ENCODE peak calls at places on chromosomes 16 and 17, in nine cellular contexts. L is T-helper 2 cell, R is GDM1, M is SHP77, Q is GM03348, H is H54, N is RCC 7860, S is T-helper 1 cell, W is NCI-H1436. E is an unnamed sample.

GRCh38 chr16:19783363-19783762 is 65.3 kb downstream of the IQCK start:
- DNase-seq in L (no peak), R (no peak), M (no peak), Q (no peak), H (no peak), N (no peak), S (no peak), W (no peak), E (no peak)

GRCh38 chr17:59547131-59547915 is 18.1 kb upstream of the DHX40 start:
- DNase-seq in L (no peak), R (no peak), M (no peak), Q (no peak), H (no peak), N (no peak), S (no peak), W (peak), E (no peak)

GRCh38 chr17:80601146-80601545 is 56.5 kb downstream of the RPTOR start:
- DNase-seq in L (no peak), R (no peak), M (no peak), Q (no peak), H (no peak), N (no peak), S (no peak), W (no peak), E (no peak)

GRCh38 chr17:71632328-71632727 is 488.5 kb upstream of the SOX9 start:
- DNase-seq in L (no peak), R (no peak), M (no peak), Q (no peak), H (no peak), N (peak), S (no peak), W (peak), E (peak)

GRCh38 chr17:82077617-82078358 is 12.2 kb upstream of the DUS1L start:
- DNase-seq in L (no peak), R (no peak), M (no peak), Q (no peak), H (no peak), N (no peak), S (no peak), W (no peak), E (no peak)

GRCh38 chr17:1110844-1111598 is 68.8 kb downstream of the ABR start:
- DNase-seq in L (no peak), R (peak), M (peak), Q (peak), H (peak), N (peak), S (no peak), W (no peak), E (peak)

GRCh38 chr17:42659079-42659931 is at the start of gene TUBG2:
- DNase-seq in L (peak), R (peak), M (peak), Q (peak), H (peak), N (peak), S (peak), W (peak), E (peak)

GRCh38 chr16:84482951-84483881 is 21.2 kb downstream of the MEAK7 start:
- DNase-seq in L (no peak), R (no peak), M (no peak), Q (no peak), H (no peak), N (no peak), S (no peak), W (no peak), E (no peak)

GRCh38 chr17:61221181-61221580 is 178.5 kb upstream of the TBX2 start:
- DNase-seq in L (no peak), R (peak), M (no peak), Q (no peak), H (no peak), N (no peak), S (no peak), W (no peak), E (no peak)

GRCh38 chr17:30352247-30352814 is 18.5 kb upstream of the TMIGD1 start:
- DNase-seq in L (no peak), R (no peak), M (no peak), Q (no peak), H (no peak), N (peak), S (no peak), W (no peak), E (no peak)

GRCh38 chr16:53872248-53873221 is 168.6 kb downstream of the FTO start:
- DNase-seq in L (no peak), R (no peak), M (no peak), Q (peak), H (no peak), N (peak), S (no peak), W (no peak), E (no peak)

GRCh38 chr16:4746991-4747574 is 12.7 kb downstream of the DNAAF8 start:
- DNase-seq in L (no peak), R (no peak), M (no peak), Q (peak), H (no peak), N (no peak), S (no peak), W (no peak), E (peak)

GRCh38 chr16:84177740-84178070 is 9.2 kb downstream of the TAF1C start:
- DNase-seq in L (no peak), R (no peak), M (no peak), Q (peak), H (no peak), N (peak), S (no peak), W (no peak), E (no peak)

GRCh38 chr17:17081304-17081940 is 39.2 kb downstream of the MPRIP start:
- DNase-seq in L (no peak), R (no peak), M (no peak), Q (no peak), H (no peak), N (no peak), S (no peak), W (no peak), E (no peak)

GRCh38 chr17:57256708-57257112 is 387 bp downstream of the MSI2 start:
- DNase-seq in L (peak), R (no peak), M (no peak), Q (peak), H (peak), N (no peak), S (peak), W (peak), E (peak)

GRCh38 chr17:7147772-7148171 is 31.4 kb downstream of the ASGR1 start:
- DNase-seq in L (no peak), R (no peak), M (no peak), Q (no peak), H (no peak), N (no peak), S (no peak), W (no peak), E (no peak)

GRCh38 chr17:51820252-51820651 is 338.3 kb downstream of the CA10 start:
- DNase-seq in L (no peak), R (no peak), M (no peak), Q (no peak), H (no peak), N (no peak), S (no peak), W (no peak), E (no peak)

GRCh38 chr16:19704321-19705130 is 13.5 kb downstream of the KNOP1 start:
- DNase-seq in L (no peak), R (no peak), M (no peak), Q (peak), H (no peak), N (no peak), S (no peak), W (no peak), E (no peak)

GRCh38 chr16:3202903-3203539 is 15.0 kb downstream of the OR1F1 start:
- DNase-seq in L (no peak), R (no peak), M (no peak), Q (no peak), H (no peak), N (no peak), S (no peak), W (no peak), E (no peak)

GRCh38 chr17:83178533-83179201 is 99.3 kb downstream of the METRNL start:
- DNase-seq in L (no peak), R (no peak), M (no peak), Q (no peak), H (no peak), N (no peak), S (no peak), W (no peak), E (peak)

GRCh38 chr17:20234266-20234665 is 225.1 kb downstream of the SPECC1 start:
- DNase-seq in L (peak), R (no peak), M (no peak), Q (no peak), H (no peak), N (no peak), S (peak), W (no peak), E (no peak)

GRCh38 chr17:80826346-80826954 is 165.2 kb upstream of the CHMP6 start:
- DNase-seq in L (no peak), R (no peak), M (no peak), Q (no peak), H (no peak), N (no peak), S (no peak), W (no peak), E (no peak)

GRCh38 chr16:87550510-87550961 is 51.8 kb upstream of the JPH3 start:
- DNase-seq in L (peak), R (no peak), M (no peak), Q (peak), H (peak), N (no peak), S (peak), W (no peak), E (no peak)

GRCh38 chr17:8192070-8192815 is 2.3 kb upstream of the BORCS6 start:
- DNase-seq in L (peak), R (peak), M (peak), Q (peak), H (peak), N (peak), S (peak), W (peak), E (peak)

GRCh38 chr17:70099267-70099666 is 24.2 kb downstream of the KCNJ16 start:
- DNase-seq in L (no peak), R (peak), M (no peak), Q (no peak), H (no peak), N (no peak), S (no peak), W (no peak), E (no peak)

GRCh38 chr16:14502932-14503741 is 126.9 kb downstream of the PARN start:
- DNase-seq in L (no peak), R (no peak), M (no peak), Q (no peak), H (no peak), N (peak), S (no peak), W (no peak), E (no peak)

GRCh38 chr17:60361889-60362288 is 30.0 kb downstream of the USP32 start:
- DNase-seq in L (no peak), R (no peak), M (no peak), Q (no peak), H (no peak), N (no peak), S (no peak), W (no peak), E (no peak)

GRCh38 chr17:5254903-5255521 is 20.4 kb upstream of the SCIMP start:
- DNase-seq in L (no peak), R (peak), M (no peak), Q (no peak), H (no peak), N (no peak), S (no peak), W (no peak), E (no peak)

GRCh38 chr17:56029980-56030624 is 123.2 kb upstream of the ANKFN1 start:
- DNase-seq in L (no peak), R (no peak), M (no peak), Q (no peak), H (no peak), N (no peak), S (no peak), W (no peak), E (peak)

GRCh38 chr17:10754861-10755591 is 25.2 kb upstream of the TMEM220 start:
- DNase-seq in L (no peak), R (no peak), M (no peak), Q (no peak), H (no peak), N (no peak), S (no peak), W (no peak), E (no peak)

GRCh38 chr16:12539185-12539929 is 264.3 kb downstream of the CPPED1 start:
- DNase-seq in L (no peak), R (no peak), M (no peak), Q (peak), H (no peak), N (no peak), S (no peak), W (no peak), E (no peak)

GRCh38 chr16:47037396-47037745 is 63.9 kb upstream of the DNAJA2 start:
- DNase-seq in L (peak), R (no peak), M (no peak), Q (no peak), H (no peak), N (no peak), S (peak), W (no peak), E (no peak)

GRCh38 chr16:17258848-17259713 is 211.7 kb downstream of the XYLT1 start:
- DNase-seq in L (no peak), R (no peak), M (no peak), Q (no peak), H (no peak), N (no peak), S (no peak), W (no peak), E (no peak)

GRCh38 chr17:32335647-32336046 is 6.3 kb downstream of the C17orf75 start:
- DNase-seq in L (no peak), R (no peak), M (no peak), Q (peak), H (no peak), N (peak), S (no peak), W (no peak), E (no peak)

GRCh38 chr17:67246648-67247415 is 1.8 kb upstream of the HELZ start:
- DNase-seq in L (no peak), R (no peak), M (no peak), Q (no peak), H (peak), N (peak), S (no peak), W (no peak), E (no peak)

GRCh38 chr17:49497147-49498036 is 2.3 kb downstream of the NGFR start:
- DNase-seq in L (no peak), R (no peak), M (no peak), Q (peak), H (no peak), N (no peak), S (no peak), W (peak), E (no peak)

GRCh38 chr17:27481327-27481726 is 25.1 kb downstream of the KSR1 start:
- DNase-seq in L (peak), R (peak), M (no peak), Q (no peak), H (no peak), N (no peak), S (peak), W (no peak), E (no peak)